ENCODE peak calls at places on chromosome 11, in seven cellular contexts. P is HCT116, T is neural progenitor cell, C is HFFc6, Z is left ventricle myocardium inferior, M is mesothelial cell of epicardium, X is heart right ventricle. R is an unnamed sample.

GRCh38 chr11:44110231-44110679 is 14.8 kb downstream of the EXT2 start:
- DNase-seq in P (no peak), T (peak), C (peak), Z (peak), M (peak), X (peak), R (peak)

GRCh38 chr11:19432370-19433163 is 191.8 kb upstream of the E2F8 start:
- DNase-seq in P (no peak), T (no peak), C (peak), Z (no peak), M (no peak), X (no peak), R (no peak)

GRCh38 chr11:1197431-1197885 is 25.4 kb upstream of the MUC5B start:
- DNase-seq in P (no peak), T (no peak), C (no peak), Z (peak), M (peak), X (no peak), R (no peak)

GRCh38 chr11:84247931-84248330 is 961.8 kb upstream of the CCDC90B start:
- DNase-seq in P (no peak), T (no peak), C (no peak), Z (no peak), M (no peak), X (no peak), R (no peak)

GRCh38 chr11:94068764-94069163 is 47.6 kb downstream of the HEPHL1 start:
- DNase-seq in P (no peak), T (no peak), C (no peak), Z (no peak), M (no peak), X (no peak), R (no peak)

GRCh38 chr11:106331163-106331562 is 253.7 kb downstream of the AASDHPPT start:
- DNase-seq in P (no peak), T (no peak), C (peak), Z (no peak), M (no peak), X (no peak), R (no peak)

GRCh38 chr11:17439316-17439782 is 37.3 kb downstream of the ABCC8 start:
- DNase-seq in P (no peak), T (no peak), C (no peak), Z (no peak), M (no peak), X (no peak), R (no peak)

GRCh38 chr11:46628961-46629360 is 11.6 kb downstream of the ATG13 start:
- DNase-seq in P (no peak), T (no peak), C (no peak), Z (no peak), M (no peak), X (no peak), R (no peak)

GRCh38 chr11:22337571-22338464 is at the start of gene SLC17A6:
- DNase-seq in P (no peak), T (peak), C (no peak), Z (no peak), M (peak), X (no peak), R (peak)

GRCh38 chr11:69044111-69045013 is 4.4 kb upstream of the TPCN2 start:
- DNase-seq in P (peak), T (peak), C (peak), Z (peak), M (peak), X (peak), R (peak)

GRCh38 chr11:2704896-2705606 is 5.3 kb upstream of the KCNQ1OT1 start:
- DNase-seq in P (no peak), T (no peak), C (no peak), Z (no peak), M (no peak), X (no peak), R (no peak)

GRCh38 chr11:128174465-128175101 is 412.8 kb downstream of the ETS1 start:
- DNase-seq in P (no peak), T (peak), C (peak), Z (no peak), M (no peak), X (no peak), R (peak)

GRCh38 chr11:99370557-99371200 is 349.9 kb downstream of the CNTN5 start:
- DNase-seq in P (no peak), T (peak), C (peak), Z (peak), M (no peak), X (peak), R (no peak)

GRCh38 chr11:8058216-8058615 is 22.8 kb upstream of the TUB start:
- DNase-seq in P (no peak), T (no peak), C (no peak), Z (no peak), M (no peak), X (no peak), R (no peak)

GRCh38 chr11:69076129-69076791 is 27.5 kb downstream of the TPCN2 start:
- DNase-seq in P (no peak), T (no peak), C (peak), Z (no peak), M (no peak), X (no peak), R (no peak)

GRCh38 chr11:105181100-105181499 is 41.5 kb upstream of the CARD18 start:
- DNase-seq in P (no peak), T (no peak), C (peak), Z (no peak), M (no peak), X (no peak), R (no peak)

GRCh38 chr11:86627776-86628455 is 44.5 kb downstream of the ME3 start:
- DNase-seq in P (no peak), T (no peak), C (no peak), Z (peak), M (no peak), X (peak), R (no peak)

GRCh38 chr11:83310718-83311117 is 24.6 kb upstream of the CCDC90B start:
- DNase-seq in P (no peak), T (no peak), C (no peak), Z (no peak), M (no peak), X (no peak), R (no peak)

GRCh38 chr11:3130269-3131071 is 34.6 kb downstream of the OSBPL5 start:
- DNase-seq in P (no peak), T (no peak), C (no peak), Z (peak), M (no peak), X (peak), R (no peak)

GRCh38 chr11:73671701-73672100 is 25.3 kb downstream of the PLEKHB1 start:
- DNase-seq in P (no peak), T (no peak), C (no peak), Z (peak), M (no peak), X (peak), R (no peak)

GRCh38 chr11:25838918-25839611 is 492.9 kb upstream of the ANO3 start:
- DNase-seq in P (no peak), T (peak), C (no peak), Z (no peak), M (no peak), X (no peak), R (no peak)

GRCh38 chr11:35893796-35894475 is 49.9 kb upstream of the LDLRAD3 start:
- DNase-seq in P (no peak), T (no peak), C (no peak), Z (no peak), M (peak), X (no peak), R (no peak)

GRCh38 chr11:122268601-122269130 is 152.7 kb upstream of the BLID start:
- DNase-seq in P (no peak), T (no peak), C (no peak), Z (no peak), M (no peak), X (no peak), R (no peak)

GRCh38 chr11:103397369-103397768 is 288.1 kb downstream of the DYNC2H1 start:
- DNase-seq in P (no peak), T (no peak), C (peak), Z (no peak), M (no peak), X (no peak), R (no peak)

GRCh38 chr11:130653838-130654601 is 205.6 kb downstream of the ADAMTS15 start:
- DNase-seq in P (no peak), T (no peak), C (no peak), Z (peak), M (no peak), X (peak), R (no peak)

GRCh38 chr11:34909955-34910354 is 6.2 kb downstream of the APIP start:
- DNase-seq in P (no peak), T (no peak), C (no peak), Z (no peak), M (no peak), X (no peak), R (no peak)

GRCh38 chr11:134908583-134908982 is 496.5 kb upstream of the B3GAT1 start:
- DNase-seq in P (no peak), T (no peak), C (no peak), Z (no peak), M (no peak), X (no peak), R (no peak)

GRCh38 chr11:14373941-14374646 is 15.1 kb upstream of the RRAS2 start:
- DNase-seq in P (no peak), T (no peak), C (peak), Z (no peak), M (no peak), X (no peak), R (no peak)

GRCh38 chr11:101430236-101430635 is 153.6 kb downstream of the TRPC6 start:
- DNase-seq in P (no peak), T (no peak), C (no peak), Z (no peak), M (no peak), X (no peak), R (no peak)

GRCh38 chr11:69377953-69378302 is 84.0 kb downstream of the MYEOV start:
- DNase-seq in P (no peak), T (no peak), C (no peak), Z (peak), M (no peak), X (no peak), R (no peak)

GRCh38 chr11:67252831-67253239 is 13.4 kb upstream of the GRK2 start:
- DNase-seq in P (no peak), T (peak), C (peak), Z (no peak), M (no peak), X (no peak), R (no peak)
- TF ChIP-seq CTCF in P (peak), T (peak), C (peak), Z (peak), M (no peak), X (peak), R (peak)

GRCh38 chr11:92211576-92212167 is 12.9 kb upstream of the FAT3 start:
- DNase-seq in P (no peak), T (peak), C (peak), Z (no peak), M (peak), X (peak), R (peak)
- TF ChIP-seq CTCF in P (no peak), T (peak), C (peak), Z (peak), M (no peak), X (peak), R (no peak)

GRCh38 chr11:96124155-96124554 is 200.2 kb upstream of the MTMR2 start:
- DNase-seq in P (no peak), T (no peak), C (no peak), Z (no peak), M (no peak), X (no peak), R (no peak)

GRCh38 chr11:96119211-96119610 is 195.3 kb upstream of the MTMR2 start:
- DNase-seq in P (no peak), T (no peak), C (no peak), Z (no peak), M (no peak), X (no peak), R (no peak)

GRCh38 chr11:96123301-96123700 is 199.4 kb upstream of the MTMR2 start:
- DNase-seq in P (no peak), T (no peak), C (no peak), Z (no peak), M (no peak), X (no peak), R (no peak)

GRCh38 chr11:96125400-96125799 is 201.5 kb upstream of the MTMR2 start:
- DNase-seq in P (no peak), T (no peak), C (no peak), Z (no peak), M (no peak), X (no peak), R (no peak)

DNA sequence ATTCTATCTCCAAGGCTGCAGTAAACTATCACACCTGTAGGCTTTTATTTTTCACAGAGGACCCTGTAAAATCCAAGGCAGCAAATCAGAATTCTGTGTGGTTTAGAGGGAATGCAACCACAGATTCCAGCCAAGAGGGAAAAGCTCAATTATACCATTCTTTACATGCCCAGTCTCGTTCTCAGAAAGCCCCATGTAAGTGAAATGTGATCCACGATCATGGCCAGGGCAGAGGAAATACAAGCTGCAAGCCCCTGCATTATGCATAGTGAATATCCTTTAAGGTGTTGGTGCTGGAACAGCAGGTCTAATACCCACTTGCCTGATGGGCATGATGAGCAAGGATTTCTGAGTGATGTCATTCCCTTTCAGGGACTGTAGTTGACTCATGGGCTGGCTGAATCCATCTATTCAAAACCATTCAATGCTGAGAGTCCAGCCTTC is 198.7 kb upstream of the MTMR2 start:
- DNase-seq in P (no peak), T (no peak), C (peak), Z (no peak), M (no peak), X (no peak), R (no peak)
- TF ChIP-seq CTCF in P (no peak), T (no peak), C (peak), Z (no peak), M (peak), X (no peak), R (peak)

DNA sequence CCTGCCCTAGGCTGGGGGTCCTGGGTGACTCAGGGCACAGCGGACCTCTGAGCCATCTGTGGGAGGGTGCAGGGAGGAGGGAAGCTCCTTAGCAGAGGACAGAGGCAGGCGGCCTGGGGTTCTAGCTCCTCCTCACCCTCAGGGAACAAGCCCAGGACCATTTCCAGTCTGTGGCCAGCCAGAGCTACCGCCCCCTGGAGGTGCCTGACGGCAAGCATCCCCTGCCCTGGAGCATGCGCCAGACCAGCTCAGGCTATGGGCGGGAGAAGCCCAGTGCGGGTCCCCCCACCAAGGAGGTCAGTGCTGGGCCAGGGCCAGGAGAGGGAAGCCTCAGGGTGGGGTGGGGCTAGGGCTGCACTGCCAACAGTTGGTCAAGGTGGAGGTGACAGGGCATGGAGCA is 26.0 kb upstream of the LRRC10B start:
- DNase-seq in P (no peak), T (peak), C (peak), Z (no peak), M (peak), X (no peak), R (peak)
- TF ChIP-seq CTCF in P (peak), T (peak), C (peak), Z (peak), M (no peak), X (peak), R (peak)

R was measured in endothelial cell.